ENCODE peak calls at places on chromosomes 1 and 21, in nine cellular contexts. P, F, G, N, X, C, M, B and R are unnamed samples.
A peak's percentile ranks its signal among the peaks of the same experiment; 100 is the strongest.

GRCh38 chr1:159009287-159009686 is 420 bp upstream of the IFI16 start:
- DNase-seq in P (no peak), F (no peak), G (peak; percentile 15), N (no peak), X (no peak), C (no peak), M (no peak), B (no peak), R (no peak)

GRCh38 chr1:20252587-20252986 is 38.1 kb upstream of the VWA5B1 start:
- DNase-seq in P (no peak), F (no peak), G (no peak), N (no peak), X (no peak), C (no peak), M (no peak), B (no peak), R (no peak)

GRCh38 chr1:6171546-6172124 is 8.5 kb downstream of the CHD5 start:
- DNase-seq in P (no peak), F (no peak), G (no peak), N (no peak), X (no peak), C (peak; percentile 42), M (no peak), B (no peak), R (peak; percentile 33)

GRCh38 chr1:2044510-2045319 is 5.5 kb upstream of the PRKCZ start:
- DNase-seq in P (peak; percentile 67), F (peak; percentile 88), G (peak; percentile 71), N (peak; percentile 50), X (peak; percentile 87), C (peak; percentile 92), M (peak; percentile 54), B (peak; percentile 34), R (peak; percentile 39)

GRCh38 chr1:233240839-233241682 is 54.5 kb downstream of the PCNX2 start:
- DNase-seq in P (peak; percentile 50), F (no peak), G (peak; percentile 42), N (peak; percentile 54), X (peak; percentile 65), C (peak; percentile 67), M (peak; percentile 52), B (peak; percentile 4), R (peak; percentile 47)

GRCh38 chr21:45228656-45229240 is 58.9 kb downstream of the POFUT2 start:
- DNase-seq in P (no peak), F (no peak), G (no peak), N (no peak), X (no peak), C (no peak), M (no peak), B (no peak), R (no peak)

GRCh38 chr1:8006037-8006963 is 19.8 kb downstream of the ERRFI1 start:
- DNase-seq in P (no peak), F (no peak), G (no peak), N (no peak), X (no peak), C (no peak), M (no peak), B (peak; percentile 68), R (peak; percentile 51)

GRCh38 chr1:7229186-7229585 is 443.9 kb downstream of the CAMTA1 start:
- DNase-seq in P (no peak), F (no peak), G (no peak), N (no peak), X (no peak), C (no peak), M (no peak), B (no peak), R (no peak)

GRCh38 chr1:156493749-156494148 is 6.8 kb downstream of the MEF2D start:
- DNase-seq in P (no peak), F (no peak), G (no peak), N (no peak), X (no peak), C (no peak), M (no peak), B (no peak), R (no peak)

GRCh38 chr1:152189657-152190442 is 30.8 kb upstream of the RPTN start:
- DNase-seq in P (peak; percentile 33), F (peak; percentile 64), G (peak; percentile 69), N (peak; percentile 58), X (peak; percentile 78), C (peak; percentile 16), M (peak; percentile 13), B (peak; percentile 30), R (peak; percentile 70)

GRCh38 chr1:223137402-223138100 is 5.5 kb downstream of the TLR5 start:
- DNase-seq in P (no peak), F (no peak), G (no peak), N (peak; percentile 66), X (no peak), C (no peak), M (no peak), B (no peak), R (peak; percentile 30)

GRCh38 chr1:67053535-67053784 is 488 bp downstream of the SLC35D1 start:
- DNase-seq in P (peak; percentile 72), F (no peak), G (no peak), N (peak; percentile 42), X (peak; percentile 63), C (peak; percentile 71), M (no peak), B (no peak), R (peak; percentile 19)

GRCh38 chr1:64041366-64042131 is 161.9 kb upstream of the UBE2U start:
- DNase-seq in P (no peak), F (no peak), G (no peak), N (no peak), X (no peak), C (no peak), M (no peak), B (no peak), R (no peak)

GRCh38 chr21:25244735-25245134 is 362.5 kb downstream of the MRPL39 start:
- DNase-seq in P (no peak), F (no peak), G (no peak), N (no peak), X (no peak), C (no peak), M (no peak), B (no peak), R (no peak)

GRCh38 chr1:41728403-41729202 is 190.1 kb downstream of the HIVEP3 start:
- DNase-seq in P (no peak), F (peak; percentile 57), G (no peak), N (no peak), X (no peak), C (no peak), M (no peak), B (no peak), R (no peak)

GRCh38 chr1:41532206-41532975 is 47.9 kb upstream of the EDN2 start:
- DNase-seq in P (no peak), F (no peak), G (no peak), N (peak; percentile 3), X (no peak), C (no peak), M (no peak), B (no peak), R (no peak)

GRCh38 chr1:243490748-243491686 is 235.2 kb downstream of the SDCCAG8 start:
- DNase-seq in P (no peak), F (no peak), G (no peak), N (no peak), X (peak; percentile 85), C (no peak), M (no peak), B (no peak), R (no peak)

GRCh38 chr1:49307452-49307851 is 530.8 kb upstream of the BEND5 start:
- DNase-seq in P (no peak), F (no peak), G (no peak), N (no peak), X (no peak), C (no peak), M (no peak), B (no peak), R (no peak)

GRCh38 chr1:17460265-17460664 is 20.8 kb upstream of the RCC2 start:
- DNase-seq in P (no peak), F (no peak), G (no peak), N (no peak), X (no peak), C (no peak), M (no peak), B (no peak), R (no peak)

GRCh38 chr1:24052119-24052695 is 59.7 kb downstream of the MYOM3 start:
- DNase-seq in P (no peak), F (no peak), G (no peak), N (no peak), X (no peak), C (no peak), M (no peak), B (no peak), R (no peak)

GRCh38 chr1:44803312-44804095 is 3.3 kb downstream of the PLK3 start:
- DNase-seq in P (peak; percentile 36), F (no peak), G (no peak), N (peak; percentile 20), X (no peak), C (no peak), M (no peak), B (no peak), R (no peak)

GRCh38 chr1:232510367-232511110 is 119.4 kb downstream of the SIPA1L2 start:
- DNase-seq in P (no peak), F (no peak), G (no peak), N (no peak), X (no peak), C (no peak), M (no peak), B (no peak), R (no peak)

GRCh38 chr1:201389066-201389465 is 10.1 kb downstream of the LAD1 start:
- DNase-seq in P (no peak), F (no peak), G (no peak), N (no peak), X (no peak), C (peak; percentile 32), M (no peak), B (no peak), R (no peak)

GRCh38 chr21:29078884-29079765 is 5.7 kb upstream of the CCT8 start:
- DNase-seq in P (no peak), F (no peak), G (peak; percentile 36), N (no peak), X (no peak), C (no peak), M (peak; percentile 47), B (peak; percentile 8), R (no peak)

GRCh38 chr21:41506526-41507520 is 1.1 kb downstream of the TMPRSS2 start:
- DNase-seq in P (no peak), F (no peak), G (no peak), N (no peak), X (no peak), C (peak; percentile 43), M (no peak), B (no peak), R (no peak)

GRCh38 chr1:32116531-32116930 is 8.7 kb downstream of the KPNA6 start:
- DNase-seq in P (no peak), F (no peak), G (no peak), N (no peak), X (no peak), C (no peak), M (no peak), B (no peak), R (no peak)

GRCh38 chr1:157163273-157164127 is 25.3 kb upstream of the ETV3 start:
- DNase-seq in P (peak; percentile 65), F (peak; percentile 87), G (peak; percentile 75), N (peak; percentile 43), X (peak; percentile 91), C (peak; percentile 90), M (peak; percentile 56), B (peak; percentile 20), R (peak; percentile 79)

GRCh38 chr1:177354247-177354646 is 183.5 kb downstream of the BRINP2 start:
- DNase-seq in P (no peak), F (no peak), G (no peak), N (no peak), X (no peak), C (no peak), M (no peak), B (no peak), R (no peak)

GRCh38 chr1:177384461-177384860 is 213.7 kb downstream of the BRINP2 start:
- DNase-seq in P (no peak), F (no peak), G (no peak), N (no peak), X (no peak), C (no peak), M (no peak), B (no peak), R (no peak)

GRCh38 chr1:100959502-100960060 is 63.7 kb downstream of the SLC30A7 start:
- DNase-seq in P (no peak), F (no peak), G (no peak), N (no peak), X (no peak), C (no peak), M (no peak), B (no peak), R (no peak)

GRCh38 chr1:214683596-214683995 is 80.6 kb downstream of the CENPF start:
- DNase-seq in P (no peak), F (no peak), G (no peak), N (no peak), X (no peak), C (no peak), M (no peak), B (no peak), R (no peak)